ENCODE peak calls at places on chromosomes 1 and 21, in four cellular contexts. One of them, this sample, is unnamed.

GRCh38 chr21:38920631-38921398 is 115.1 kb downstream of the ETS2 start:
- DNase-seq in A549: no peak
- DNase-seq in colonic mucosa: no peak
- DNase-seq in left ventricle myocardium inferior: no peak
- DNase-seq in this sample: no peak

GRCh38 chr1:31572323-31573104 is 3.8 kb upstream of the TINAGL1 start:
- DNase-seq in A549: no peak
- DNase-seq in colonic mucosa: peak; percentile 18
- DNase-seq in left ventricle myocardium inferior: no peak
- DNase-seq in this sample: no peak

GRCh38 chr1:93567255-93567918 is 114.2 kb downstream of the BCAR3 start:
- DNase-seq in A549: no peak
- DNase-seq in colonic mucosa: no peak
- DNase-seq in left ventricle myocardium inferior: peak; percentile 24
- DNase-seq in this sample: no peak

GRCh38 chr1:243255791-243256512 is at the start of gene SDCCAG8:
- DNase-seq in A549: peak; percentile 86
- DNase-seq in colonic mucosa: peak; percentile 97
- DNase-seq in left ventricle myocardium inferior: peak; percentile 97
- DNase-seq in this sample: peak; percentile 95

GRCh38 chr1:33986389-33987095 is 122.7 kb downstream of the HMGB4 start:
- DNase-seq in A549: no peak
- DNase-seq in colonic mucosa: peak; percentile 19
- DNase-seq in left ventricle myocardium inferior: peak; percentile 50
- DNase-seq in this sample: no peak

GRCh38 chr1:11147371-11147770 is 41.8 kb upstream of the ANGPTL7 start:
- DNase-seq in A549: no peak
- DNase-seq in colonic mucosa: no peak
- DNase-seq in left ventricle myocardium inferior: no peak
- DNase-seq in this sample: no peak

GRCh38 chr1:171233183-171233582 is 15.1 kb upstream of the FMO1 start:
- DNase-seq in A549: no peak
- DNase-seq in colonic mucosa: no peak
- DNase-seq in left ventricle myocardium inferior: no peak
- DNase-seq in this sample: no peak

GRCh38 chr1:66980745-66981367 is 56.1 kb downstream of the MIER1 start:
- DNase-seq in A549: no peak
- DNase-seq in colonic mucosa: no peak
- DNase-seq in left ventricle myocardium inferior: no peak
- DNase-seq in this sample: no peak

GRCh38 chr1:98797506-98797905 is 136.0 kb downstream of the SNX7 start:
- DNase-seq in A549: no peak
- DNase-seq in colonic mucosa: no peak
- DNase-seq in left ventricle myocardium inferior: no peak
- DNase-seq in this sample: no peak

GRCh38 chr1:230288641-230289349 is 137.3 kb downstream of the PGBD5 start:
- DNase-seq in A549: no peak
- DNase-seq in colonic mucosa: no peak
- DNase-seq in left ventricle myocardium inferior: no peak
- DNase-seq in this sample: no peak

GRCh38 chr1:7991504-7992440 is 30.3 kb downstream of the PARK7 start:
- DNase-seq in A549: no peak
- DNase-seq in colonic mucosa: no peak
- DNase-seq in left ventricle myocardium inferior: no peak
- DNase-seq in this sample: no peak

GRCh38 chr1:81664341-81664740 is 136.4 kb upstream of the ADGRL2 start:
- DNase-seq in A549: no peak
- DNase-seq in colonic mucosa: no peak
- DNase-seq in left ventricle myocardium inferior: no peak
- DNase-seq in this sample: no peak

GRCh38 chr1:92713939-92714338 is 71.0 kb downstream of the EVI5 start:
- DNase-seq in A549: no peak
- DNase-seq in colonic mucosa: no peak
- DNase-seq in left ventricle myocardium inferior: no peak
- DNase-seq in this sample: no peak

GRCh38 chr1:208203127-208203847 is 40.9 kb downstream of the PLXNA2 start:
- DNase-seq in A549: peak; percentile 75
- DNase-seq in colonic mucosa: peak; percentile 87
- DNase-seq in left ventricle myocardium inferior: peak; percentile 62
- DNase-seq in this sample: no peak
- H3K4me1 ChIP-seq in A549: peaks cover 48% of the 10 kb centered on the region
- H3K4me1 ChIP-seq in colonic mucosa: peaks cover 13% of the 10 kb centered on the region
- H3K4me1 ChIP-seq in left ventricle myocardium inferior: peaks cover 83% of the 10 kb centered on the region
- H3K4me1 ChIP-seq in this sample: no peaks in the 10 kb centered on the region

GRCh38 chr1:186094170-186094569 is 280.9 kb downstream of the TPR start:
- DNase-seq in A549: no peak
- DNase-seq in colonic mucosa: no peak
- DNase-seq in left ventricle myocardium inferior: no peak
- DNase-seq in this sample: no peak
- H3K4me1 ChIP-seq in A549: no peaks in the 10 kb centered on the region
- H3K4me1 ChIP-seq in colonic mucosa: no peaks in the 10 kb centered on the region
- H3K4me1 ChIP-seq in left ventricle myocardium inferior: peaks cover 20% of the 10 kb centered on the region
- H3K4me1 ChIP-seq in this sample: no peaks in the 10 kb centered on the region

DNA sequence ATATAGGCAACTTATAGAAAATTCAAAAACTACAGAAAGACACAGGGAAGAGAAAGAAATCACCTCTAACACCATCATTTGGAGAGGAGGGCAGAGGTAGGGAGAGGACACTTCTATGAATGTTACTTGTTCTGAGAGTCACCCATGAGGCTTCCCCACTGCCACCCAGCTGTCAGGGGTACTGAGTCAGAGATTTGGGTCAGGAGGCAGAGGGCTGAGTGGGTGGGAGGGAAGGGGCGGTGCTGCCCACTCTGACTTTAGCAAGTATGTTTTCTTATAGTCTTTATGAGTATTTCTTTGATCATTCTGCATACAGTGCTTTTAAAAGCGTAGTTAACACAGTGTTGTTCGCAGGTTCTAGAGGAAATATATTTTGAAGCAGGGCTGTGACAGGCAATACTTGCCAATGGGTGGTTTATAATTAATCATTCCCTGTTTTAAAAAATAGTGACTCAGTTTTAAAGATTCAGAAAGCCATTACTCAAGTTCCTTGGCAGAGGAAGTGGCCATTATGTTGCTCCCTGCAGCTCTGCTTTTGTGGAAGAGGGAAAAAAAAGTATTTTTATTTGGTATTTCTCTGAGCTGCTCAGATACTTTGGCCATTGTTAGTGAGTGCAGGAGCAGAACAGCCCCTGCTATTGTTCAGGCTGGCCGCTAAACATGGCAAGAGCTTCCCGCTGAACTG is 18.3 kb downstream of the IL6R start:
- DNase-seq in A549: no peak
- DNase-seq in colonic mucosa: no peak
- DNase-seq in left ventricle myocardium inferior: no peak
- DNase-seq in this sample: no peak
- H3K4me1 ChIP-seq in A549: peaks cover 76% of the 10 kb centered on the region
- H3K4me1 ChIP-seq in colonic mucosa: peaks cover 37% of the 10 kb centered on the region
- H3K4me1 ChIP-seq in left ventricle myocardium inferior: peaks cover 88% of the 10 kb centered on the region
- H3K4me1 ChIP-seq in this sample: peaks cover 45% of the 10 kb centered on the region

DNA sequence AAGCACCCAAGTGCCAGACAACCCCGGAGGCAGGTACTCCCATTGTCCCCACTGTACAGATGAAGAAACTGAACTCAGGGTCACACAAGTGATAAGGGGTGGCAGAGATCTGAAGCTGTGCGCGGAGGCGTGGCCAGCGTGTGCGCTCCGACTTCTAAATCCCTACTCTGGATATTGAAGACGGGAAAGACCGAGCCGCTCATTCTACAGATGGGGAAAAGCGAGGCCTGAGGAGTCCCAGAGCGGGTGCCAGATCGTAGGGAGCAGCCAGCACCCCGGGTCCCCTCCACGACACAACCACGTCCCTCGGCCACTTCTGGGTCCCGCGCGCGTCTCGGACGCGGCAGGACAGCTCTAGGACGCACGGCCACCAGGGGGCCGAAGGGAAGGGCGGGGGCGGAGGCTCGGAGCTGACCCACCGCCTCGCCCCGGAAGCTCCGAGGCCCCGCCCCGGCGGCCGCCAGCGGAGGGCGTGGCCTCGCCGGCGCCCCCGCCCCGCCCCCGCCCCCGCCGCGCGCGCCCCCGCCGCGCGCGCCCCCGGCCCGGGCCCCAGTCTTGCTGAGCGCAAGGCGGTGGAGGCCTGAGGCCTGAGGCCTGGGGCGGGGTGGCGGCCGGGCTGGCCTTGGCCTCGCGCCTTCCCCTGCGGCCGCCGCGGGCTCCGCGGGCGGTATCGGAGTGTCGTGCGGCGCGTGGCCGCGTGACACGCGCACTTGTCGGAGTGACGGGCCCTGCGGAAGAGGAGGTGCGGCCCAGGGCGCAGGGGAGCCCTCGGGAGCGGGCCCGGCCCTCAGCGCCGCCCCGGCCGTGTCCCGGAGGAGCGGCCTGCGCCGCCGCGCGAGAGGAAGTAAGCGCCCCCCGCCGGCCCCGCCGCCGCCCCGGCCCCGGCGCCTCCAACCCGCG is at the start of gene H6PD:
- DNase-seq in A549: peak; percentile 90
- DNase-seq in colonic mucosa: peak; percentile 87
- DNase-seq in left ventricle myocardium inferior: peak; percentile 88
- DNase-seq in this sample: peak; percentile 58
- H3K4me1 ChIP-seq in A549: peaks cover 22% of the 10 kb centered on the region
- H3K4me1 ChIP-seq in colonic mucosa: peaks cover 4% of the 10 kb centered on the region
- H3K4me1 ChIP-seq in left ventricle myocardium inferior: peaks cover 61% of the 10 kb centered on the region
- H3K4me1 ChIP-seq in this sample: peaks cover 26% of the 10 kb centered on the region

GRCh38 chr1:164767257-164768044 is 208.5 kb downstream of the PBX1 start:
- DNase-seq in A549: peak; percentile 72
- DNase-seq in colonic mucosa: no peak
- DNase-seq in left ventricle myocardium inferior: no peak
- DNase-seq in this sample: no peak
- H3K4me1 ChIP-seq in A549: peaks cover 88% of the 10 kb centered on the region
- H3K4me1 ChIP-seq in colonic mucosa: no peaks in the 10 kb centered on the region
- H3K4me1 ChIP-seq in left ventricle myocardium inferior: peaks cover 79% of the 10 kb centered on the region
- H3K4me1 ChIP-seq in this sample: no peaks in the 10 kb centered on the region

GRCh38 chr1:164589961-164590507 is 31.1 kb downstream of the PBX1 start:
- DNase-seq in A549: no peak
- DNase-seq in colonic mucosa: no peak
- DNase-seq in left ventricle myocardium inferior: no peak
- DNase-seq in this sample: no peak

GRCh38 chr1:164589408-164589807 is 30.4 kb downstream of the PBX1 start:
- DNase-seq in A549: no peak
- DNase-seq in colonic mucosa: no peak
- DNase-seq in left ventricle myocardium inferior: no peak
- DNase-seq in this sample: no peak

GRCh38 chr1:164587617-164588367 is 28.8 kb downstream of the PBX1 start:
- DNase-seq in A549: no peak
- DNase-seq in colonic mucosa: no peak
- DNase-seq in left ventricle myocardium inferior: no peak
- DNase-seq in this sample: no peak

GRCh38 chr1:164590592-164590991 is 31.6 kb downstream of the PBX1 start:
- DNase-seq in A549: no peak
- DNase-seq in colonic mucosa: no peak
- DNase-seq in left ventricle myocardium inferior: no peak
- DNase-seq in this sample: no peak

GRCh38 chr1:164588388-164589341 is 29.7 kb downstream of the PBX1 start:
- DNase-seq in A549: no peak
- DNase-seq in colonic mucosa: peak; percentile 50
- DNase-seq in left ventricle myocardium inferior: peak; percentile 81
- DNase-seq in this sample: no peak
- H3K4me1 ChIP-seq in A549: peaks cover 67% of the 10 kb centered on the region
- H3K4me1 ChIP-seq in colonic mucosa: peaks cover 6% of the 10 kb centered on the region
- H3K4me1 ChIP-seq in left ventricle myocardium inferior: peaks cover 88% of the 10 kb centered on the region
- H3K4me1 ChIP-seq in this sample: no peaks in the 10 kb centered on the region

GRCh38 chr21:28345934-28346333 is 646.7 kb downstream of the LTN1 start:
- DNase-seq in A549: no peak
- DNase-seq in colonic mucosa: no peak
- DNase-seq in left ventricle myocardium inferior: no peak
- DNase-seq in this sample: no peak
- H3K4me1 ChIP-seq in A549: no peaks in the 10 kb centered on the region
- H3K4me1 ChIP-seq in colonic mucosa: no peaks in the 10 kb centered on the region
- H3K4me1 ChIP-seq in left ventricle myocardium inferior: no peaks in the 10 kb centered on the region
- H3K4me1 ChIP-seq in this sample: no peaks in the 10 kb centered on the region